ENCODE peak calls at places on chromosome 22, in four cellular contexts. H is adrenal gland, P is GM10248, B is astrocyte of the spinal cord. F is an unnamed sample.

GRCh38 chr22:32325416-32325801 is 32.3 kb upstream of the RFPL3 start:
- DNase-seq in B (no peak), H (no peak), P (no peak), F (no peak)

GRCh38 chr22:35872451-35872850 is 154.8 kb downstream of the APOL5 start:
- DNase-seq in H (no peak), P (no peak), B (no peak), F (no peak)

GRCh38 chr22:44182591-44183588 is 2.2 kb downstream of the PARVG start:
- DNase-seq in B (no peak), P (peak; percentile 48), H (peak; percentile 53), F (peak; percentile 78)

GRCh38 chr22:49567894-49568750 is 259.6 kb downstream of the BRD1 start:
- DNase-seq in H (peak; percentile 12), P (no peak), B (no peak), F (no peak)

GRCh38 chr22:48180631-48181030 is 1418.2 kb downstream of the TBC1D22A start:
- DNase-seq in H (no peak), P (no peak), B (no peak), F (no peak)

GRCh38 chr22:43497956-43498855 is 86.4 kb downstream of the MPPED1 start:
- DNase-seq in H (no peak), B (no peak), P (no peak), F (no peak)

GRCh38 chr22:36546092-36546804 is 17.3 kb upstream of the EIF3D start:
- DNase-seq in B (peak; percentile 47), H (peak; percentile 64), P (peak; percentile 65), F (peak; percentile 61)

GRCh38 chr22:38798496-38798895 is 4.6 kb upstream of the DNAL4 start:
- DNase-seq in H (no peak), B (no peak), P (no peak), F (no peak)

GRCh38 chr22:43820671-43821305 is 8.7 kb upstream of the EFCAB6 start:
- DNase-seq in H (no peak), B (no peak), P (no peak), F (no peak)

GRCh38 chr22:32660292-32660691 is 141.2 kb upstream of the TIMP3 start:
- DNase-seq in P (peak; percentile 71), B (peak; percentile 57), H (peak; percentile 79), F (peak; percentile 74)

GRCh38 chr22:41074941-41075710 is 17.3 kb upstream of the EP300 start:
- DNase-seq in B (no peak), H (no peak), P (no peak), F (no peak)

GRCh38 chr22:27755521-27756211 is 45.9 kb downstream of the MN1 start:
- DNase-seq in B (no peak), H (no peak), P (no peak), F (no peak)

GRCh38 chr22:27757928-27758525 is 43.5 kb downstream of the MN1 start:
- DNase-seq in B (no peak), H (no peak), P (no peak), F (no peak)

GRCh38 chr22:27754888-27755480 is 46.6 kb downstream of the MN1 start:
- DNase-seq in H (no peak), B (no peak), P (no peak), F (no peak)

GRCh38 chr22:27754247-27754887 is 47.2 kb downstream of the MN1 start:
- DNase-seq in B (peak; percentile 26), P (no peak), H (no peak), F (no peak)

DNA sequence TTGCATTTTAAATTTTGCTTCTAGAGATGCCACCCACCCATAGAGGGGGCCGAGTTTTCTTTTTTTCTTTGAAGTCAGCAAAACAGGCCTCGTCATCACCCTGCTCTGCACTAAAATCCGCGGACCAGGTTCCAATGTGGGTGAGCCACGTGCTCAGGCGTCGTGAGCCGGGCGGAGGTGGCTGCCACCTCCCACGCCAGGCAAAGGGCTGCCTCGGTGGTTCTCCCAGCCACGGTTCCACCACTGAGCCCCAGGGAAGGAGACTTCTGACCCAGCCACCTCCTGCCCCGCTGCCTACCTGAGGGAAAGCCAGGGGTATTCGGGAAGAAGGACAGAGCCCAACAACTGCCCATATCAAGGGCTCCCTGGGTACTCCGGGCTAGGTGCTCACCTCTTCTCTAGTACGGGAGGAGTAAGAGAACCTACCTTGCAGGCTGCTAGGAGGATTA is 45.3 kb downstream of the MN1 start:
- DNase-seq in P (no peak), H (no peak), B (no peak), F (no peak)
- TF ChIP-seq CTCF in P (no peak), H (no peak), B (no peak), F (no peak)

GRCh38 chr22:21866821-21867527 is 471 bp downstream of the MAPK1 start:
- DNase-seq in H (peak; percentile 43), B (no peak), P (no peak), F (peak; percentile 47)

GRCh38 chr22:21862386-21863242 is 4.8 kb downstream of the MAPK1 start:
- DNase-seq in P (no peak), H (no peak), B (no peak), F (no peak)

GRCh38 chr22:21868651-21869050 is 1.2 kb upstream of the MAPK1 start:
- DNase-seq in H (no peak), B (no peak), P (no peak), F (no peak)

GRCh38 chr22:21865041-21865440 is 2.4 kb downstream of the MAPK1 start:
- DNase-seq in B (peak; percentile 82), P (no peak), H (peak; percentile 80), F (peak; percentile 60)

GRCh38 chr22:21867528-21868266 is at the start of gene MAPK1:
- DNase-seq in B (peak; percentile 92), P (peak; percentile 93), H (peak; percentile 91), F (peak; percentile 96)
- TF ChIP-seq CTCF in B (peak; percentile 29), P (peak; percentile 6), H (no peak), F (no peak)

GRCh38 chr22:45340323-45340722 is 30.6 kb downstream of the FAM118A start:
- DNase-seq in B (no peak), H (no peak), P (no peak), F (no peak)

GRCh38 chr22:45336971-45337431 is 27.3 kb downstream of the FAM118A start:
- DNase-seq in H (peak; percentile 73), P (no peak), B (peak; percentile 50), F (peak; percentile 34)

GRCh38 chr22:45337536-45337935 is 27.8 kb downstream of the FAM118A start:
- DNase-seq in B (no peak), H (no peak), P (no peak), F (no peak)

GRCh38 chr22:45341503-45341902 is 31.8 kb downstream of the FAM118A start:
- DNase-seq in P (no peak), H (no peak), B (no peak), F (peak; percentile 82)

DNA sequence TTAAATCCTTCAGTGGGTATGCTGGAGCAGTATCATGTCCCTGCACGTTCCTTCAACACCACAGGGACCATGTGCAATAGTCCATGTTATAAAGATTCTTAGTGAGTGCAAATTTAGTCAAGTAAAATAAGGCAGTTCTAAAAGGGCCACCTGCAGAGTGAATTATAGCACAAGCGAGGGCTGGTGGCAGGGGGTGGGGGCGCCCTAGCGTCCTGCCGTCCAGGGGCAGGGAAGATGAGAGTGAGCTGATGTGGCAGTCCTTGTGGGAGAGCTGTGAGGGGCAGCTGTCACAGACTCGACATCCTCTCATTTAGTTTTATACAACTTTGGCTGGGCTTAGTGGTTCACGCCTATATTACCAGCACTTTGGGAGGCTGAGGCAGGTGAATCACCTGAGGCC is 29.1 kb downstream of the FAM118A start:
- DNase-seq in P (no peak), H (no peak), B (no peak), F (no peak)
- TF ChIP-seq CTCF in P (no peak), H (no peak), B (no peak), F (no peak)

GRCh38 chr22:19910180-19910744 is 31.3 kb upstream of the COMT start:
- DNase-seq in B (no peak), P (no peak), H (no peak), F (no peak)
- TF ChIP-seq CTCF in B (no peak), P (no peak), H (no peak), F (no peak)